ENCODE peak calls at places on chromosomes 7 and 10, in four cellular contexts. One of them, this sample, is unnamed.

GRCh38 chr7:156456503-156457115 is 184.0 kb upstream of the RNF32 start:
- DNase-seq in left cardiac atrium: no peak
- DNase-seq in astrocyte of the spinal cord: no peak
- DNase-seq in T-cell: no peak
- DNase-seq in this sample: no peak

GRCh38 chr7:21923663-21924062 is 22.0 kb downstream of the CDCA7L start:
- DNase-seq in left cardiac atrium: no peak
- DNase-seq in astrocyte of the spinal cord: peak
- DNase-seq in T-cell: no peak
- DNase-seq in this sample: no peak

GRCh38 chr10:100829103-100829870 is 83.5 kb upstream of the SLF2 start:
- DNase-seq in T-cell: no peak
- DNase-seq in astrocyte of the spinal cord: no peak
- DNase-seq in left cardiac atrium: no peak
- DNase-seq in this sample: no peak

GRCh38 chr7:91142743-91143142 is 121.5 kb upstream of the FZD1 start:
- DNase-seq in left cardiac atrium: no peak
- DNase-seq in astrocyte of the spinal cord: no peak
- DNase-seq in T-cell: no peak
- DNase-seq in this sample: no peak

GRCh38 chr7:1368682-1369571 is 90.3 kb downstream of the MICALL2 start:
- DNase-seq in astrocyte of the spinal cord: no peak
- DNase-seq in T-cell: peak
- DNase-seq in left cardiac atrium: no peak
- DNase-seq in this sample: no peak

GRCh38 chr10:90847436-90847835 is 10.4 kb downstream of the HTR7 start:
- DNase-seq in T-cell: no peak
- DNase-seq in astrocyte of the spinal cord: peak
- DNase-seq in left cardiac atrium: no peak
- DNase-seq in this sample: peak

GRCh38 chr10:122140941-122141623 is 130.0 kb upstream of the BTBD16 start:
- DNase-seq in T-cell: no peak
- DNase-seq in left cardiac atrium: peak
- DNase-seq in astrocyte of the spinal cord: peak
- DNase-seq in this sample: peak

GRCh38 chr7:130292682-130293257 is at the start of gene CPA4:
- DNase-seq in T-cell: no peak
- DNase-seq in left cardiac atrium: peak
- DNase-seq in astrocyte of the spinal cord: peak
- DNase-seq in this sample: no peak

GRCh38 chr10:59905735-59906416 is 480 bp downstream of the CCDC6 start:
- DNase-seq in astrocyte of the spinal cord: no peak
- DNase-seq in left cardiac atrium: peak
- DNase-seq in T-cell: peak
- DNase-seq in this sample: no peak

GRCh38 chr10:60042959-60043358 is 136.6 kb upstream of the CCDC6 start:
- DNase-seq in T-cell: no peak
- DNase-seq in astrocyte of the spinal cord: no peak
- DNase-seq in left cardiac atrium: no peak
- DNase-seq in this sample: peak

GRCh38 chr7:54944179-54944578 is 74.6 kb upstream of the EGFR start:
- DNase-seq in left cardiac atrium: no peak
- DNase-seq in astrocyte of the spinal cord: peak
- DNase-seq in T-cell: no peak
- DNase-seq in this sample: no peak

GRCh38 chr7:133827707-133828580 is 299.2 kb upstream of the LRGUK start:
- DNase-seq in T-cell: no peak
- DNase-seq in left cardiac atrium: no peak
- DNase-seq in astrocyte of the spinal cord: no peak
- DNase-seq in this sample: no peak

GRCh38 chr10:12501851-12502525 is 152.6 kb downstream of the CAMK1D start:
- DNase-seq in astrocyte of the spinal cord: no peak
- DNase-seq in left cardiac atrium: no peak
- DNase-seq in T-cell: no peak
- DNase-seq in this sample: no peak

GRCh38 chr7:93021748-93022147 is 96.0 kb downstream of the SAMD9 start:
- DNase-seq in T-cell: no peak
- DNase-seq in left cardiac atrium: no peak
- DNase-seq in astrocyte of the spinal cord: no peak
- DNase-seq in this sample: no peak

GRCh38 chr7:107327986-107328569 is 141.8 kb upstream of the GPR22 start:
- DNase-seq in astrocyte of the spinal cord: peak
- DNase-seq in T-cell: no peak
- DNase-seq in left cardiac atrium: no peak
- DNase-seq in this sample: no peak

GRCh38 chr10:75707080-75707840 is 275.8 kb downstream of the LRMDA start:
- DNase-seq in astrocyte of the spinal cord: no peak
- DNase-seq in T-cell: no peak
- DNase-seq in left cardiac atrium: no peak
- DNase-seq in this sample: no peak

GRCh38 chr10:126867567-126868365 is 37.5 kb upstream of the DOCK1 start:
- DNase-seq in T-cell: no peak
- DNase-seq in astrocyte of the spinal cord: peak
- DNase-seq in left cardiac atrium: no peak
- DNase-seq in this sample: no peak

GRCh38 chr7:35727571-35727970 is 32.6 kb upstream of the HERPUD2 start:
- DNase-seq in left cardiac atrium: peak
- DNase-seq in T-cell: no peak
- DNase-seq in astrocyte of the spinal cord: no peak
- DNase-seq in this sample: peak

GRCh38 chr7:142802301-142802700 is 31.5 kb downstream of the PRSS2 start:
- DNase-seq in astrocyte of the spinal cord: no peak
- DNase-seq in left cardiac atrium: no peak
- DNase-seq in T-cell: no peak
- DNase-seq in this sample: no peak

GRCh38 chr7:74575083-74575803 is 82.3 kb upstream of the GTF2I start:
- DNase-seq in T-cell: no peak
- DNase-seq in astrocyte of the spinal cord: peak
- DNase-seq in left cardiac atrium: no peak
- DNase-seq in this sample: peak

GRCh38 chr10:100743626-100744135 is 1.7 kb upstream of the PAX2 start:
- DNase-seq in left cardiac atrium: peak
- DNase-seq in astrocyte of the spinal cord: no peak
- DNase-seq in T-cell: peak
- DNase-seq in this sample: peak

GRCh38 chr10:92844746-92845145 is 3.6 kb upstream of the EXOC6 start:
- DNase-seq in T-cell: no peak
- DNase-seq in left cardiac atrium: no peak
- DNase-seq in astrocyte of the spinal cord: no peak
- DNase-seq in this sample: peak

GRCh38 chr10:3197354-3198003 is 24.9 kb upstream of the PITRM1 start:
- DNase-seq in astrocyte of the spinal cord: peak
- DNase-seq in T-cell: peak
- DNase-seq in left cardiac atrium: peak
- DNase-seq in this sample: peak

GRCh38 chr10:120948889-120949382 is 97.8 kb downstream of the WDR11 start:
- DNase-seq in left cardiac atrium: peak
- DNase-seq in T-cell: peak
- DNase-seq in astrocyte of the spinal cord: peak
- DNase-seq in this sample: peak

GRCh38 chr10:124318076-124318475 is 100.6 kb downstream of the OAT start:
- DNase-seq in astrocyte of the spinal cord: no peak
- DNase-seq in left cardiac atrium: no peak
- DNase-seq in T-cell: no peak
- DNase-seq in this sample: no peak

GRCh38 chr10:10418397-10418796 is 599.3 kb upstream of the CELF2 start:
- DNase-seq in astrocyte of the spinal cord: no peak
- DNase-seq in left cardiac atrium: no peak
- DNase-seq in T-cell: no peak
- DNase-seq in this sample: peak

GRCh38 chr7:70856889-70857511 is 274.9 kb upstream of the GALNT17 start:
- DNase-seq in T-cell: peak
- DNase-seq in left cardiac atrium: peak
- DNase-seq in astrocyte of the spinal cord: peak
- DNase-seq in this sample: peak

GRCh38 chr7:96720843-96721242 is 11.2 kb upstream of the SEM1 start:
- DNase-seq in T-cell: no peak
- DNase-seq in left cardiac atrium: no peak
- DNase-seq in astrocyte of the spinal cord: no peak
- DNase-seq in this sample: peak

GRCh38 chr7:108290344-108291134 is 160.4 kb upstream of the LAMB4 start:
- DNase-seq in T-cell: no peak
- DNase-seq in left cardiac atrium: no peak
- DNase-seq in astrocyte of the spinal cord: no peak
- DNase-seq in this sample: no peak

GRCh38 chr10:35707642-35708425 is 65.7 kb upstream of the FZD8 start:
- DNase-seq in T-cell: no peak
- DNase-seq in left cardiac atrium: no peak
- DNase-seq in astrocyte of the spinal cord: no peak
- DNase-seq in this sample: no peak

GRCh38 chr7:82166666-82167065 is 276.9 kb downstream of the CACNA2D1 start:
- DNase-seq in left cardiac atrium: no peak
- DNase-seq in T-cell: no peak
- DNase-seq in astrocyte of the spinal cord: no peak
- DNase-seq in this sample: no peak

GRCh38 chr10:59622320-59622901 is 87.2 kb downstream of the SLC16A9 start:
- DNase-seq in T-cell: peak
- DNase-seq in left cardiac atrium: peak
- DNase-seq in astrocyte of the spinal cord: peak
- DNase-seq in this sample: peak

GRCh38 chr10:113319450-113319849 is 233.4 kb upstream of the HABP2 start:
- DNase-seq in left cardiac atrium: no peak
- DNase-seq in astrocyte of the spinal cord: no peak
- DNase-seq in T-cell: no peak
- DNase-seq in this sample: no peak

GRCh38 chr7:142817506-142817905 is 37.4 kb upstream of the EPHB6 start:
- DNase-seq in left cardiac atrium: no peak
- DNase-seq in astrocyte of the spinal cord: no peak
- DNase-seq in T-cell: no peak
- DNase-seq in this sample: no peak

GRCh38 chr10:101644002-101644401 is 51.0 kb downstream of the FBXW4 start:
- DNase-seq in left cardiac atrium: no peak
- DNase-seq in astrocyte of the spinal cord: no peak
- DNase-seq in T-cell: no peak
- DNase-seq in this sample: no peak

GRCh38 chr7:121330053-121330833 is 1.4 kb downstream of the WNT16 start:
- DNase-seq in T-cell: no peak
- DNase-seq in left cardiac atrium: no peak
- DNase-seq in astrocyte of the spinal cord: peak
- DNase-seq in this sample: no peak

GRCh38 chr7:117061751-117062150 is 108.5 kb downstream of the ST7 start:
- DNase-seq in left cardiac atrium: no peak
- DNase-seq in astrocyte of the spinal cord: peak
- DNase-seq in T-cell: no peak
- DNase-seq in this sample: no peak

GRCh38 chr7:2109936-2110585 is 122.7 kb downstream of the MAD1L1 start:
- DNase-seq in T-cell: no peak
- DNase-seq in astrocyte of the spinal cord: peak
- DNase-seq in left cardiac atrium: no peak
- DNase-seq in this sample: peak